ENCODE peak calls at places on chromosomes 11 and 22, in four cellular contexts. One of them, this sample, is unnamed.

GRCh38 chr11:119262668-119263351 is 54.1 kb downstream of the MCAM start:
- DNase-seq in ovary: no peak
- DNase-seq in HepG2: no peak
- DNase-seq in stomach: no peak
- DNase-seq in this sample: no peak

GRCh38 chr22:17638432-17639237 is at the start of gene BCL2L13:
- DNase-seq in ovary: peak; percentile 92
- DNase-seq in HepG2: peak; percentile 92
- DNase-seq in stomach: peak; percentile 95
- DNase-seq in this sample: peak; percentile 91

GRCh38 chr22:38709306-38709705 is 3.6 kb downstream of the GTPBP1 start:
- DNase-seq in ovary: no peak
- DNase-seq in HepG2: no peak
- DNase-seq in stomach: no peak
- DNase-seq in this sample: no peak

GRCh38 chr22:44332946-44333345 is 20.2 kb upstream of the SHISAL1 start:
- DNase-seq in ovary: no peak
- DNase-seq in HepG2: no peak
- DNase-seq in stomach: no peak
- DNase-seq in this sample: no peak

GRCh38 chr11:107598225-107599139 is 7.5 kb downstream of the ELMOD1 start:
- DNase-seq in ovary: no peak
- DNase-seq in HepG2: no peak
- DNase-seq in stomach: no peak
- DNase-seq in this sample: peak; percentile 22

GRCh38 chr11:123193742-123194141 is 1.3 kb downstream of the CLMP start:
- DNase-seq in ovary: no peak
- DNase-seq in HepG2: no peak
- DNase-seq in stomach: no peak
- DNase-seq in this sample: no peak

GRCh38 chr11:68974421-68975194 is 6.2 kb downstream of the MRGPRD start:
- DNase-seq in ovary: no peak
- DNase-seq in HepG2: no peak
- DNase-seq in stomach: no peak
- DNase-seq in this sample: peak; percentile 62

GRCh38 chr11:2442554-2442953 is 1.8 kb downstream of the TRPM5 start:
- DNase-seq in ovary: no peak
- DNase-seq in HepG2: no peak
- DNase-seq in stomach: no peak
- DNase-seq in this sample: no peak

GRCh38 chr11:110379936-110380335 is 49.8 kb upstream of the FDX1 start:
- DNase-seq in ovary: no peak
- DNase-seq in HepG2: no peak
- DNase-seq in stomach: no peak
- DNase-seq in this sample: no peak

GRCh38 chr11:112248216-112248615 is 12.4 kb downstream of the PLET1 start:
- DNase-seq in ovary: no peak
- DNase-seq in HepG2: no peak
- DNase-seq in stomach: no peak
- DNase-seq in this sample: no peak

GRCh38 chr11:57251491-57252104 is 14.5 kb upstream of the APLNR start:
- DNase-seq in ovary: peak; percentile 34
- DNase-seq in HepG2: no peak
- DNase-seq in stomach: no peak
- DNase-seq in this sample: no peak

GRCh38 chr11:96228472-96228871 is 114.5 kb downstream of the MAML2 start:
- DNase-seq in ovary: peak; percentile 83
- DNase-seq in HepG2: peak; percentile 68
- DNase-seq in stomach: peak; percentile 43
- DNase-seq in this sample: peak; percentile 68

GRCh38 chr11:66069715-66070603 is at the start of gene PACS1:
- DNase-seq in ovary: peak; percentile 81
- DNase-seq in HepG2: peak; percentile 25
- DNase-seq in stomach: peak; percentile 76
- DNase-seq in this sample: peak; percentile 70

GRCh38 chr11:102191832-102192231 is 81.6 kb downstream of the YAP1 start:
- DNase-seq in ovary: no peak
- DNase-seq in HepG2: peak; percentile 66
- DNase-seq in stomach: no peak
- DNase-seq in this sample: no peak

GRCh38 chr11:63641727-63642126 is 27.5 kb upstream of the PLAAT3 start:
- DNase-seq in ovary: no peak
- DNase-seq in HepG2: no peak
- DNase-seq in stomach: no peak
- DNase-seq in this sample: no peak

GRCh38 chr11:128361451-128362020 is 225.8 kb downstream of the ETS1 start:
- DNase-seq in ovary: no peak
- DNase-seq in HepG2: no peak
- DNase-seq in stomach: peak; percentile 51
- DNase-seq in this sample: no peak

GRCh38 chr11:42344204-42344792 is 884.8 kb upstream of the LRRC4C start:
- DNase-seq in ovary: no peak
- DNase-seq in HepG2: no peak
- DNase-seq in stomach: no peak
- DNase-seq in this sample: no peak

GRCh38 chr11:72443016-72443415 is 8.7 kb upstream of the CLPB start:
- DNase-seq in ovary: no peak
- DNase-seq in HepG2: no peak
- DNase-seq in stomach: no peak
- DNase-seq in this sample: no peak

GRCh38 chr11:69335010-69335409 is 41.1 kb downstream of the MYEOV start:
- DNase-seq in ovary: no peak
- DNase-seq in HepG2: no peak
- DNase-seq in stomach: peak; percentile 20
- DNase-seq in this sample: no peak

GRCh38 chr22:44573451-44573850 is 75.4 kb upstream of the RTL6 start:
- DNase-seq in ovary: no peak
- DNase-seq in HepG2: no peak
- DNase-seq in stomach: peak; percentile 11
- DNase-seq in this sample: no peak

GRCh38 chr22:20312396-20313191 is 7.3 kb downstream of the DGCR6L start:
- DNase-seq in ovary: no peak
- DNase-seq in HepG2: no peak
- DNase-seq in stomach: peak; percentile 9
- DNase-seq in this sample: no peak

GRCh38 chr11:62850911-62851806 is 11.8 kb upstream of the WDR74 start:
- DNase-seq in ovary: no peak
- DNase-seq in HepG2: peak; percentile 43
- DNase-seq in stomach: no peak
- DNase-seq in this sample: no peak

GRCh38 chr22:19419464-19420178 is 11.9 kb downstream of the HIRA start:
- DNase-seq in ovary: no peak
- DNase-seq in HepG2: no peak
- DNase-seq in stomach: no peak
- DNase-seq in this sample: no peak

GRCh38 chr11:93059074-93059957 is 89.9 kb downstream of the MTNR1B start:
- DNase-seq in ovary: no peak
- DNase-seq in HepG2: no peak
- DNase-seq in stomach: no peak
- DNase-seq in this sample: no peak

GRCh38 chr11:17714356-17714854 is 5.0 kb upstream of the MYOD1 start:
- DNase-seq in ovary: no peak
- DNase-seq in HepG2: no peak
- DNase-seq in stomach: no peak
- DNase-seq in this sample: no peak

GRCh38 chr22:44918925-44919392 is 90.8 kb downstream of the PHF21B start:
- DNase-seq in ovary: no peak
- DNase-seq in HepG2: no peak
- DNase-seq in stomach: no peak
- DNase-seq in this sample: no peak

GRCh38 chr11:92556435-92556834 is 331.8 kb downstream of the FAT3 start:
- DNase-seq in ovary: no peak
- DNase-seq in HepG2: no peak
- DNase-seq in stomach: no peak
- DNase-seq in this sample: no peak

GRCh38 chr11:66727282-66727882 is 1.6 kb downstream of the SPTBN2 start:
- DNase-seq in ovary: no peak
- DNase-seq in HepG2: no peak
- DNase-seq in stomach: peak; percentile 34
- DNase-seq in this sample: peak; percentile 23

GRCh38 chr11:78720281-78720989 is 145.8 kb upstream of the NARS2 start:
- DNase-seq in ovary: no peak
- DNase-seq in HepG2: no peak
- DNase-seq in stomach: no peak
- DNase-seq in this sample: no peak
- TF ChIP-seq EP300 in ovary: no peak
- TF ChIP-seq EP300 in HepG2: no peak
- TF ChIP-seq EP300 in stomach: no peak
- TF ChIP-seq EP300 in this sample: no peak

DNA sequence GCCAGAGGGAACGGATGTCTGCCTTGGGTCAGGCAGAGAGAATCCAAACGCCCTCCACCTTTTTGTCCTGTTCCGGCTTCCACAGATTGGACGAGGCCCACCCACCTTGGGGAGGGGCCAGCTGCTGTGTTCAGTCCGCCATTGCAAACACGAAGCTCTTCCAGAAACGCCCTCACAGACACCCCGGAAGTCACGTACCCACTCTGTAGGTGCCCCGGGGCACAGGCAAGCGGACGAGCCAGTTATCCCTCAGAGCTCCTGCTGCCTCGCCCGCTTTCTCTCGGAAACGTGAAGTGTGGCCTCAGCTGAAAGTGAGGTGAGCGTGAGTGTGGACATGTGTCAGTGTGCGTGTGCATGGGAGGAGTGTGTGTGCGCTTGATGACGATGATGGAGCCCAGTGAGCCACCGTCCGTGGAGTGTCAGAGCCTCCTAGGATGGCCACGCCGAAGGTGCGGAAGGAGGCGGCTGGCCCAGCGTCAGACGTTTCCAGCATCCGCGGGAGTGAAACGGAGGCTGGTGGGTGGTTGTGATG is 869.2 kb downstream of the TBC1D22A start:
- DNase-seq in ovary: no peak
- DNase-seq in HepG2: no peak
- DNase-seq in stomach: peak; percentile 23
- DNase-seq in this sample: no peak
- TF ChIP-seq EP300 in ovary: no peak
- TF ChIP-seq EP300 in HepG2: no peak
- TF ChIP-seq EP300 in stomach: no peak
- TF ChIP-seq EP300 in this sample: no peak

DNA sequence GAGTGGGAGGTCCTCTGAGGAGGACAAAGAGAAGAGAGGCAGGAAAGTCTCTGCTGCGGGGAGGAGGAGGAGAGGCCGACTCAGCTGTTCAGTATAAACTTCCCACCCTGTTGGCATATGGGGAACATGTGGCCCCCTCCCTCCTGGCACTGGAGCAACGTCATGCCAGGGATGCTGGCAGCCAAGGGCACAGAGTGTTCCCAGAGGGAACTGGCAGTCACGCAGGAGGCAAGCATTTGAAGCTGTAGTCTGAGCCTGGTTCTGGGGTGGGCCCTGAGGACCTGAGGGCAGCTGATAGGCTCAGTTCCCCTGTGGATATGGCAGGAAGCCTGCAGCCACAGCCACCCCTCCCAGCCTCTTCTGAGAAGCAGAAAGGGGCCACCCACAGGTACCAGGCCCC is 67.1 kb upstream of the TSPAN18 start:
- DNase-seq in ovary: no peak
- DNase-seq in HepG2: no peak
- DNase-seq in stomach: no peak
- DNase-seq in this sample: no peak
- TF ChIP-seq EP300 in ovary: no peak
- TF ChIP-seq EP300 in HepG2: no peak
- TF ChIP-seq EP300 in stomach: peak; percentile 93
- TF ChIP-seq EP300 in this sample: no peak

GRCh38 chr11:118211006-118211405 is 13.8 kb downstream of the JAML start:
- DNase-seq in ovary: no peak
- DNase-seq in HepG2: no peak
- DNase-seq in stomach: no peak
- DNase-seq in this sample: no peak
- TF ChIP-seq EP300 in ovary: no peak
- TF ChIP-seq EP300 in HepG2: no peak
- TF ChIP-seq EP300 in stomach: no peak
- TF ChIP-seq EP300 in this sample: no peak

GRCh38 chr11:408154-409007 is 6.4 kb downstream of the SIGIRR start:
- DNase-seq in ovary: peak; percentile 26
- DNase-seq in HepG2: no peak
- DNase-seq in stomach: no peak
- DNase-seq in this sample: no peak
- TF ChIP-seq EP300 in ovary: no peak
- TF ChIP-seq EP300 in HepG2: no peak
- TF ChIP-seq EP300 in stomach: no peak
- TF ChIP-seq EP300 in this sample: no peak

DNA sequence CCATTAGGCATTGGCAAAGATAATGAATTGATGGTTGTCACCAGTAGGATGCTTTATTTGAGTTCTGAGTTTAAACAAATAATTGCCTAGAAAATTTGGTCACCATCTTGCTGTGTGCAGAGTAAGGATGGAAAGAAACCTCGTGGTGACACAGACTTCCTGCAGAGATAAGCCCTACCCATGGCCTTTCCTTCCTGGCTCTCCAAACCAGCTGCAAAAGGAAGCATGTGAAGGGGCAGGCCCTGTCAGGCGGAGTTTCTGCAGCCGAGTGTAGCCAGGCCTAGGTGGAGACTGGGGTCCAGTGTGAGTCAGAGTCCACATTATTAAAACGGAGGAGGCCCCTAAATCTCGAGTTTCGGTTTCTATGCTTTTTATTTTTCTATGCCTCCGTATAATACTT is 83.1 kb upstream of the ADSL start:
- DNase-seq in ovary: no peak
- DNase-seq in HepG2: no peak
- DNase-seq in stomach: peak; percentile 46
- DNase-seq in this sample: no peak
- TF ChIP-seq EP300 in ovary: no peak
- TF ChIP-seq EP300 in HepG2: no peak
- TF ChIP-seq EP300 in stomach: no peak
- TF ChIP-seq EP300 in this sample: no peak

GRCh38 chr11:59582006-59582405 is 33.6 kb downstream of the OSBP start:
- DNase-seq in ovary: no peak
- DNase-seq in HepG2: no peak
- DNase-seq in stomach: no peak
- DNase-seq in this sample: no peak
- TF ChIP-seq EP300 in ovary: no peak
- TF ChIP-seq EP300 in HepG2: no peak
- TF ChIP-seq EP300 in stomach: no peak
- TF ChIP-seq EP300 in this sample: no peak

This sample was measured in A549.